ENCODE peak calls at places on chromosomes 4 and X, in eight cellular contexts. G is AML-193; K is NCI-H526; C is heart left ventricle; P is dorsolateral prefrontal cortex; S is cardiac muscle cell; L is T-cell; O is activated CD8-positive, alpha-beta memory T cell treated with anti-CD3 and anti-CD28 coated beads for 24 hours. I is an unnamed sample.

GRCh38 chr4:5462896-5463295 is 245.5 kb downstream of the EVC2 start:
- DNase-seq in K (no peak), L (no peak), G (no peak), C (no peak), O (no peak), S (no peak), P (no peak), I (no peak)

GRCh38 chr4:109816082-109816442 is 500 bp downstream of the GAR1 start:
- DNase-seq in G (no peak), L (peak), O (no peak), K (no peak), P (peak), C (no peak), S (no peak), I (no peak)

GRCh38 chr4:134057356-134057755 is 144.2 kb downstream of the PABPC4L start:
- DNase-seq in G (no peak), P (no peak), L (no peak), S (no peak), K (no peak), C (no peak), O (no peak), I (no peak)

GRCh38 chr4:55127521-55127920 is 2.1 kb upstream of the KDR start:
- DNase-seq in L (no peak), C (no peak), S (peak), G (no peak), O (no peak), K (no peak), P (no peak), I (no peak)

GRCh38 chr4:66688674-66689073 is 856.6 kb downstream of the CENPC start:
- DNase-seq in L (no peak), C (no peak), G (peak), P (no peak), S (peak), O (no peak), K (peak), I (no peak)

GRCh38 chr4:99979872-99980271 is 29.8 kb upstream of the H2AZ1 start:
- DNase-seq in K (no peak), O (no peak), S (no peak), G (no peak), L (no peak), C (no peak), P (no peak), I (no peak)

GRCh38 chr4:146029939-146030710 is 91.5 kb upstream of the ZNF827 start:
- DNase-seq in S (peak), C (no peak), G (no peak), O (no peak), P (no peak), K (no peak), L (no peak), I (no peak)

GRCh38 chrX:40007136-40007535 is 90.6 kb downstream of the BCOR start:
- DNase-seq in G (no peak), K (peak), S (no peak), L (no peak), C (no peak), O (no peak), P (no peak), I (no peak)

GRCh38 chrX:40380649-40381488 is 199.9 kb upstream of the ATP6AP2 start:
- DNase-seq in G (no peak), P (no peak), S (no peak), C (peak), L (no peak), K (no peak), O (peak), I (no peak)

GRCh38 chrX:154378059-154378798 is 866 bp upstream of the EMD start:
- DNase-seq in C (peak), S (peak), G (peak), P (peak), L (peak), K (no peak), O (no peak), I (no peak)

GRCh38 chrX:99301990-99302389 is 1108.1 kb downstream of the PCDH19 start:
- DNase-seq in K (peak), S (no peak), P (no peak), L (no peak), G (peak), O (no peak), C (no peak), I (no peak)

GRCh38 chrX:11269996-11270395 is 23.2 kb upstream of the AMELX start:
- DNase-seq in L (no peak), G (no peak), P (no peak), C (no peak), K (no peak), S (peak), O (no peak), I (no peak)

GRCh38 chr4:156523492-156523891 is 448.1 kb downstream of the PDGFC start:
- DNase-seq in O (no peak), G (no peak), L (no peak), K (no peak), C (no peak), S (no peak), P (no peak), I (no peak)

GRCh38 chr4:1792832-1793495 is at the start of gene FGFR3:
- DNase-seq in O (peak), P (no peak), G (no peak), S (peak), K (no peak), C (no peak), L (no peak), I (no peak)

GRCh38 chrX:51894697-51895336 is 1.4 kb downstream of the MAGED1 start:
- DNase-seq in K (no peak), P (peak), G (no peak), S (peak), C (peak), O (no peak), L (no peak), I (no peak)

GRCh38 chr4:145346081-145346480 is 135.6 kb upstream of the SMAD1 start:
- DNase-seq in S (no peak), O (no peak), K (no peak), C (no peak), L (no peak), G (no peak), P (no peak), I (no peak)

GRCh38 chr4:159410076-159410777 is 307.3 kb downstream of the RAPGEF2 start:
- DNase-seq in O (no peak), K (no peak), G (no peak), S (peak), L (no peak), C (no peak), P (no peak), I (no peak)

I was measured in thoracic aorta.